ENCODE peak calls at places on chromosome 17, in eight cellular contexts. U is MM.1S, O is B cell, K is hepatocyte, Q is WTC11, V is Peyer's patch, X is cardiac fibroblast, C is mucosa of descending colon. G is an unnamed sample.

GRCh38 chr17:10614536-10615155 is 42.5 kb downstream of the MYH3 start:
- DNase-seq in U (peak), O (peak), K (peak), Q (peak), V (peak), X (peak), C (no peak), G (peak)

GRCh38 chr17:70207184-70207583 is 37.9 kb downstream of the KCNJ2 start:
- DNase-seq in U (no peak), O (no peak), K (no peak), Q (no peak), V (no peak), X (no peak), C (no peak), G (no peak)

GRCh38 chr17:31364012-31364411 is 27.5 kb upstream of the RAB11FIP4 start:
- DNase-seq in U (no peak), O (no peak), K (no peak), Q (no peak), V (no peak), X (no peak), C (no peak), G (no peak)

GRCh38 chr17:79979841-79980215 is 55.8 kb downstream of the TBC1D16 start:
- DNase-seq in U (no peak), O (no peak), K (no peak), Q (peak), V (peak), X (no peak), C (peak), G (no peak)

GRCh38 chr17:9256361-9256943 is 235.1 kb downstream of the NTN1 start:
- DNase-seq in U (no peak), O (peak), K (no peak), Q (no peak), V (no peak), X (no peak), C (no peak), G (no peak)

GRCh38 chr17:49928826-49929475 is 40.0 kb upstream of the DLX4 start:
- DNase-seq in U (no peak), O (no peak), K (no peak), Q (no peak), V (no peak), X (no peak), C (no peak), G (no peak)

GRCh38 chr17:42766124-42766523 is 5.1 kb downstream of the RAMP2 start:
- DNase-seq in U (no peak), O (no peak), K (no peak), Q (no peak), V (no peak), X (no peak), C (no peak), G (no peak)

GRCh38 chr17:67555855-67556254 is 161.9 kb upstream of the NOL11 start:
- DNase-seq in U (no peak), O (no peak), K (no peak), Q (no peak), V (no peak), X (no peak), C (no peak), G (no peak)

GRCh38 chr17:38536661-38537060 is 69.1 kb downstream of the SRCIN1 start:
- DNase-seq in U (no peak), O (no peak), K (no peak), Q (no peak), V (no peak), X (no peak), C (no peak), G (no peak)

GRCh38 chr17:5563451-5563850 is 20.9 kb downstream of the NLRP1 start:
- DNase-seq in U (no peak), O (no peak), K (no peak), Q (no peak), V (no peak), X (no peak), C (no peak), G (no peak)

GRCh38 chr17:29931253-29931932 is 1.4 kb upstream of the SSH2 start:
- DNase-seq in U (peak), O (peak), K (peak), Q (peak), V (peak), X (peak), C (peak), G (peak)

GRCh38 chr17:32142857-32143524 is 689 bp downstream of the RHOT1 start:
- DNase-seq in U (peak), O (peak), K (peak), Q (peak), V (peak), X (peak), C (peak), G (peak)

GRCh38 chr17:78689029-78689428 is 93.0 kb downstream of the CYTH1 start:
- DNase-seq in U (no peak), O (no peak), K (no peak), Q (no peak), V (peak), X (no peak), C (no peak), G (no peak)
- TF ChIP-seq CTCF in U (peak), O (peak), K (peak), Q (no peak), V (no peak), X (no peak), C (no peak), G (peak)

DNA sequence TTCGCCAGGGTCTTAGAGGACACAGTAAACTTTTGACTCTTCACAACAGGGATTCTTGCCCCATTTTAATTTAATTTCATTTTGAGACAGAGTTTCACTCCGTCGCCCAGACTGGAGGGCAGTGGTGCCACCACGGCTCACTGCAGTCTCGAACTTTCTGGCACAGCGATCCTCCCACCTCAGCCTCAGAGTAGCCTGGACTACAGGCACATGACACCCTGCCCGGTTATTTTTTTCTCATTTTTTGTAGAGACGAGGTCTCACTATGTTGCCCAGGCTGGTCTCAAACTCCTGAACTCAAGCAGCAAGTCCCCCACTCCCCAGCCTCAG is 329 bp upstream of the NLE1 start:
- DNase-seq in U (no peak), O (no peak), K (no peak), Q (no peak), V (no peak), X (no peak), C (no peak), G (no peak)
- TF ChIP-seq CTCF in U (no peak), O (peak), K (no peak), Q (no peak), V (no peak), X (no peak), C (no peak), G (no peak)

GRCh38 chr17:64641499-64641898 is 20.6 kb downstream of the SMURF2 start:
- DNase-seq in U (no peak), O (no peak), K (peak), Q (no peak), V (no peak), X (peak), C (no peak), G (no peak)
- TF ChIP-seq CTCF in U (no peak), O (no peak), K (no peak), Q (no peak), V (no peak), X (no peak), C (no peak), G (no peak)

DNA sequence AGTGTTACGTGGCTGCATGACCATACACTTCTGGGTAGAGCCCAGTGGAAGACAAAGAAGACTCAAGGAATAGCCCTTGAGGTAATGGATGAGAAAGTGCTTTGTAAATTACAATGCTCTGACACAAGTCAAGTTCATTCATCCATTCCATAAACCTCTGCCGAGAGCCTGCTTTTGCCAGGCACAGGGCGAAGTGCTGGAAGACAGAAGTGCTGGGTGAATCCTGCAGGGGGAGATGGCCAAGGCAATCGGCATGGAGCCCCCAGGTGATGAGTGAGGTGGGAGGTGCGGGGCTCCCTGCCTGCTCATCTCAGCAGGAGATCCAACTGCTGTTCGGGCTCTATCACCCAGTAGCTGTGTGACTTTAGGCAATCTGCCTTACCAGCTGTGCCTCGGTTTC is 2.8 kb upstream of the SOCS3 start:
- DNase-seq in U (no peak), O (no peak), K (no peak), Q (no peak), V (no peak), X (no peak), C (no peak), G (no peak)
- TF ChIP-seq CTCF in U (peak), O (no peak), K (no peak), Q (no peak), V (no peak), X (peak), C (no peak), G (no peak)

DNA sequence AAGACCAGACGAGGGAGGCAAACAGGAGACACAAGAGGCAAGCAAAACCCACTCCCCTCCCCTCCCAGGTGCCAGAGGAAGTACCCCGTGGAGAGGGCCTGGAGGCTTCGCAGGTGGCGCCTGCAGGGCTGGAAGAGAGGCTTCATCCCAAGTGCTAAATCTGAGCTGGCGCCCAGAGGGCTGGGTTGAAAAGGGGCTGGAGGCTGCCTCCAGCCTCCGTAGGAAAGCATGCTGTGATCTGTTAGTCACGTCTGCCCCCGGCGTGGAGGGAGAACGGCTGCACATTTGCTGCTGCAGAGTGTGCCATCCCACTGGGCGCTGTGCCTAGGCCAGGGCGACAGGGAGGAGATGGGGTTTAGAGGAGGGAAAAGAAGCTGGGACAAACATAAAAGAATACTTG is 16.9 kb downstream of the RPH3AL start:
- DNase-seq in U (no peak), O (no peak), K (no peak), Q (no peak), V (peak), X (no peak), C (peak), G (no peak)
- TF ChIP-seq CTCF in U (no peak), O (no peak), K (no peak), Q (no peak), V (no peak), X (no peak), C (no peak), G (no peak)

DNA sequence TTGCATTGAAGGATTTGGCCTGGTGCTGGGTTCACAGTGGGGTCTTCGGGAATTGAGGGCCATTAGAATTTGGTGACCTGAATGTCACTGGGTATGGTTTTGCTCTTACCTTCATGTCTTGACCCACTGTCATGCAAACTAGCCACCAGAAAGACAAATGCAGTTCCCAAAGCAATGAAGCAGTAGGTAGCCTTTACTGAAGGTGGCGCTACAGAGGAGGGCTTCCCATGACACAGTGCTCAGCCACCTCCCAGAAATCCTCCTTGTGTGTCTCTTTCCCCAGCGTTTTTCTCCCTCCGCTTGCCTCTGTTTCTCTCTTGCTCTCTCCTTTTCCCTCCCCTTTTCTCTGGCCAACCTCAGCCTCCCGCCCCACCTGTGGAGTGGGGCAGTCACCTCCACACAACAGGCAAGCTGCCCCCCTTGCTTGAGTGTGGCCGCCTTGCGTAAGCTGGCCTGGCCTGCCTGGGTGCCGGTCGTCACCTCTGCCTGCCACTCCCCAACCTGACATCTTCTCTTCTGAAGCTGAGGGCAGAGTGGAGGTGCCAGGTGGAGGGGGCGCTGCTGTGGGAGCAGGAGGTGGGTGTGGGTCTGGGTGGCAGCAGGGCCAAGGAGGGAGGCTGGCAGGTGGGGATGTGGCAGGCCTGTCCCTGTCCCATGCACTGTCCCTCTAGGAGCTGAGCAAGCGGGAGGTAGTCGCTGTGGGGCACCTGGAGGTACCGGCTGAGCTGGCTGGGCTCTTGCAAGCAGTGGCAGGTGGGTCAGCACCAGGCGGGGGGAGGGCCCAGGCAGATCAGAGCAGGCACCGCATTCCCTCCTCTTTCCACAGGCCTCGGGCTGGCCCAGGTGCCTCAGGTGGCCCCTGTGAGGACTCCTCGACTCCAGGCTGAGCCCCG is 34.7 kb downstream of the MYO15A start:
- DNase-seq in U (no peak), O (no peak), K (no peak), Q (peak), V (no peak), X (peak), C (no peak), G (peak)
- TF ChIP-seq CTCF in U (peak), O (peak), K (no peak), Q (peak), V (no peak), X (peak), C (no peak), G (peak)

G was measured in GM10248.